ENCODE peak calls at places on chromosome 18, in eight cellular contexts. O, W, N, J, T, Y, F and C are unnamed samples.

GRCh38 chr18:43396266-43396665 is 119.0 kb upstream of the SYT4 start:
- DNase-seq in O (no peak), W (no peak), N (no peak), J (no peak), T (no peak), Y (no peak), F (no peak), C (no peak)

GRCh38 chr18:80196528-80197320 is 50.6 kb downstream of the PARD6G start:
- DNase-seq in O (no peak), W (no peak), N (no peak), J (no peak), T (no peak), Y (peak; percentile 53), F (no peak), C (peak; percentile 55)

GRCh38 chr18:64318547-64318946 is 169.7 kb upstream of the LINC00305 start:
- DNase-seq in O (no peak), W (no peak), N (no peak), J (no peak), T (no peak), Y (no peak), F (no peak), C (no peak)

GRCh38 chr18:28574175-28574574 is 397.2 kb upstream of the CDH2 start:
- DNase-seq in O (no peak), W (no peak), N (no peak), J (no peak), T (no peak), Y (no peak), F (no peak), C (no peak)

GRCh38 chr18:6406910-6407470 is 7.7 kb downstream of the L3MBTL4 start:
- DNase-seq in O (no peak), W (no peak), N (no peak), J (no peak), T (no peak), Y (no peak), F (no peak), C (no peak)

GRCh38 chr18:26536032-26536431 is 12.3 kb downstream of the KCTD1 start:
- DNase-seq in O (no peak), W (no peak), N (no peak), J (no peak), T (no peak), Y (no peak), F (no peak), C (no peak)

GRCh38 chr18:54946149-54946581 is 13.1 kb downstream of the CCDC68 start:
- DNase-seq in O (no peak), W (peak; percentile 26), N (no peak), J (no peak), T (no peak), Y (peak; percentile 69), F (peak; percentile 58), C (no peak)

GRCh38 chr18:55699233-55699765 is 111.3 kb upstream of the TCF4 start:
- DNase-seq in O (no peak), W (no peak), N (no peak), J (no peak), T (no peak), Y (no peak), F (no peak), C (no peak)

GRCh38 chr18:49878567-49878966 is 65.2 kb upstream of the ACAA2 start:
- DNase-seq in O (no peak), W (no peak), N (no peak), J (no peak), T (no peak), Y (no peak), F (no peak), C (no peak)

GRCh38 chr18:4130734-4131719 is 324.1 kb downstream of the DLGAP1 start:
- DNase-seq in O (no peak), W (no peak), N (no peak), J (peak; percentile 30), T (no peak), Y (no peak), F (no peak), C (no peak)

GRCh38 chr18:1053654-1054315 is 149.1 kb downstream of the ADCYAP1 start:
- DNase-seq in O (no peak), W (no peak), N (no peak), J (no peak), T (no peak), Y (no peak), F (no peak), C (no peak)

GRCh38 chr18:55266981-55267380 is 307.7 kb upstream of the CCDC68 start:
- DNase-seq in O (no peak), W (no peak), N (no peak), J (no peak), T (no peak), Y (no peak), F (no peak), C (no peak)

GRCh38 chr18:70907673-70908072 is 618.8 kb downstream of the SOCS6 start:
- DNase-seq in O (no peak), W (no peak), N (no peak), J (no peak), T (no peak), Y (no peak), F (no peak), C (no peak)

GRCh38 chr18:54280206-54280550 is 10.9 kb downstream of the POLI start:
- DNase-seq in O (no peak), W (no peak), N (no peak), J (no peak), T (no peak), Y (no peak), F (no peak), C (no peak)

DNA sequence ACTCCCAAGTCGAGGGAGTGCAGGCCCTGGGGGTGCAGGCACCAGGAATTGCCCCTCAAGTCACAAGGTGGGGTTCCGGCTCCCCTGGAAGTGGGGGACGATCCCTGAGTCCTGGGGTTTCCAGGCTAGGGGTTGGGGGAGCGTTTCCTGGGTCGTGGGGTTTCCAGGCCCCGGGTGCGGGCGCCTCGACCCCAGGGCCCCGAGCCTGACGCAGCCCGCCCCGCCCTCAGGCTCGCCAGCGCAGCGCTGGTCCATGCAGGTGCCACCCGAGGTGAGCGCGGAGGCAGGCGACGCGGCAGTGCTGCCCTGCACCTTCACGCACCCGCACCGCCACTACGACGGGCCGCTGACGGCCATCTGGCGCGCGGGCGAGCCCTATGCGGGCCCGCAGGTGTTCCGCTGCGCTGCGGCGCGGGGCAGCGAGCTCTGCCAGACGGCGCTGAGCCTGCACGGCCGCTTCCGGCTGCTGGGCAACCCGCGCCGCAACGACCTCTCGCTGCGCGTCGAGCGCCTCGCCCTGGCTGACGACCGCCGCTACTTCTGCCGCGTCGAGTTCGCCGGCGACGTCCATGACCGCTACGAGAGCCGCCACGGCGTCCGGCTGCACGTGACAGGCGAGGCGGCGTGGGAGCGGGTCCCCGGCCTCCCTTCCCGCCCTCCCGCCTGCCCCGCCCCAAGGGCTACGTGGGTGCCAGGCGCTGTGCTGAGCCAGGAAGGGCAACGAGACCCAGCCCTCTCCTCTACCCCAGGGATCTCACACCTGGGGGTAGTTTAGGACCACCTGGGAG is 12.0 kb downstream of the SIGLEC15 start:
- DNase-seq in O (no peak), W (no peak), N (peak; percentile 89), J (no peak), T (no peak), Y (no peak), F (no peak), C (no peak)
- TF ChIP-seq CTCF in O (peak; percentile 32), W (no peak), N (no peak), J (no peak), T (peak; percentile 22), Y (peak; percentile 66), F (no peak), C (no peak)

GRCh38 chr18:21786526-21786925 is 45.9 kb downstream of the MIB1 start:
- DNase-seq in O (no peak), W (no peak), N (no peak), J (no peak), T (no peak), Y (no peak), F (no peak), C (no peak)
- H3K36me3 ChIP-seq in O (peaks cover 68% of the 10 kb centered on the region), W (no peaks in the 10 kb centered on the region), N (peaks cover 99% of the 10 kb centered on the region), J (no peaks in the 10 kb centered on the region), T (peaks cover 3% of the 10 kb centered on the region), Y (peaks cover 39% of the 10 kb centered on the region), F (peaks cover 4% of the 10 kb centered on the region), C (peaks cover 6% of the 10 kb centered on the region)

GRCh38 chr18:35582310-35582682 is 756 bp downstream of the GALNT1 start:
- DNase-seq in O (no peak), W (no peak), N (no peak), J (no peak), T (no peak), Y (no peak), F (no peak), C (no peak)

GRCh38 chr18:35582899-35583558 is 1.5 kb downstream of the GALNT1 start:
- DNase-seq in O (no peak), W (no peak), N (no peak), J (peak; percentile 26), T (no peak), Y (no peak), F (no peak), C (no peak)

GRCh38 chr18:35578481-35578880 is 3.1 kb upstream of the GALNT1 start:
- DNase-seq in O (no peak), W (no peak), N (no peak), J (no peak), T (no peak), Y (no peak), F (no peak), C (no peak)

GRCh38 chr18:35581555-35582309 is at the start of gene GALNT1:
- DNase-seq in O (no peak), W (no peak), N (peak; percentile 91), J (no peak), T (no peak), Y (no peak), F (no peak), C (no peak)

DNA sequence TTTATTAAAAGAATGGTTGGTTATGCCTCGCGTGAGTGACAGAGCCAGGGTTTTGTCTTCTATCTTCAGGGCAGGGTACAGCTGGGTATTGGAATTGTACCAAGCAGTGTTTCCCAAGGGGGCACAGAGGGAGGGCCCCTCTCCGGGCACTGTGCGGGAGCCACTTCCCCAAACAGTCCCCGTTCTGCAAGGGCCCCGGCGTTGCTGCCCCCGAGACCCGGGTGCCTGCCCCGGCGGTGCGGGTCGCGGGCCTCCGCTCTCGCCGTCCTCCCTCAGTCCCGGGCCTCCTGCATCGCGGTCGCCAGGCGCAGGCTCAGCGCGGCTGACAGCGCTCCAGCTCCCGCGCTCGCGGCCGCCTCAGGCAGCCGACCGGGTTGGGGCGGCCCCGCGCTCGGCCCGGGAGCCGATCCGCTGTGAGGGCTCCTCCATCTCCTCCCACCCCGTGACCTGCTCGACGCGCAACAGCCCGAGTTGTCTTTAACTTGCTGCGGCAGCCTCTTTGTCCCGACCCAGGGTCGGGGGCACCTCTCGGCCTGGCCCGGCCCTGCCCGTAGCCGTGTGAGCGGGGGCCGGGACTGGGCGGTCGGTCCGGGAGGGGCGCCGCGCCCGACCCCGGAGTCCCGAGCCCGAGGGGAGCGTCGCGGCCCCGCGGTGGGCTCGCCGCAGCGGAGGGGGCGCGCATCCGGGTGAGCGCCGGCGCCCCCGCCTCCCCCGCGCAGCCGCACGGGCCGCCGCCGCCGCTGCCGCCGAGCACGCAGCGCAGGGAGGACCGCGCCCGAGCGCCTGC is 599 bp upstream of the GALNT1 start:
- DNase-seq in O (peak; percentile 81), W (no peak), N (peak; percentile 93), J (peak; percentile 46), T (peak; percentile 20), Y (no peak), F (peak; percentile 39), C (no peak)
- H3K4me3 ChIP-seq in O (peak overlapping the region; percentile 83), W (peak overlapping the region; percentile 47), N (peak overlapping the region; percentile 75), J (peak overlapping the region; percentile 81), T (peak overlapping the region; percentile 44), Y (peak overlapping the region; percentile 77), F (peak overlapping the region; percentile 58), C (peak overlapping the region; percentile 54)

DNA sequence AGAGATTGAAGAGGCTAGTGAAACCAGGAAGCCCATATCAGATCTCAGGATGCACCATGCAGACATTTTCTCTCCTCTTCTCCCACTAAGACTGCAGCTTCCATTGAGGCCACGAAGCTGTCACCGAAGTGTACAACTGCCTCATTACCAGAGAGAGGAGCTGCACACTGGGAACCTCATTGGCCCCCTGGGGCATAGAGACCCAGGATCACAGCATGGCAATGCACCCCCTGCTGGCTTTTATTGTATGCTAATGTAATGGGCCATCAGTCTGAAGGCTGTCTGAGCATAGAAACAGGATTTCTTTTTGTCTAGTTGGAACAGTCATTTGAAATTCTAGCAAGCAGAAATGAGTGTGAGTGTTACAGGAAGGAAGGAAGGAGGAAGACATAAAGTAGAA is 861.6 kb upstream of the CELF4 start:
- DNase-seq in O (no peak), W (no peak), N (no peak), J (no peak), T (no peak), Y (no peak), F (peak; percentile 25), C (no peak)
- TF ChIP-seq CTCF in O (no peak), W (no peak), N (no peak), J (no peak), T (no peak), Y (no peak), F (no peak), C (no peak)